ENCODE peak calls at places on chromosomes 7 and 10, in nine cellular contexts. C, S, L, Z, I, N, A, W and Y are unnamed samples.
A peak's percentile ranks its signal among the peaks of the same experiment; 100 is the strongest.

GRCh38 chr7:10724449-10724848 is 249.2 kb upstream of the PHF14 start:
- DNase-seq in C (no peak), S (no peak), L (no peak), Z (no peak), I (no peak), N (no peak), A (no peak), W (no peak), Y (no peak)

GRCh38 chr7:75991531-75992082 is 2.8 kb downstream of the TMEM120A start:
- DNase-seq in C (no peak), S (no peak), L (no peak), Z (no peak), I (no peak), N (no peak), A (no peak), W (no peak), Y (no peak)

GRCh38 chr10:103969436-103969835 is 2.5 kb downstream of the SLK start:
- DNase-seq in C (no peak), S (no peak), L (no peak), Z (no peak), I (no peak), N (no peak), A (no peak), W (no peak), Y (peak; percentile 12)

GRCh38 chr10:58488921-58489320 is 23.8 kb upstream of the BICC1 start:
- DNase-seq in C (peak; percentile 68), S (no peak), L (no peak), Z (no peak), I (no peak), N (no peak), A (no peak), W (no peak), Y (no peak)

GRCh38 chr10:101071266-101071884 is 9.6 kb downstream of the KAZALD1 start:
- DNase-seq in C (peak; percentile 76), S (no peak), L (no peak), Z (no peak), I (no peak), N (no peak), A (no peak), W (no peak), Y (no peak)

GRCh38 chr7:135914346-135914745 is 62.8 kb downstream of the MTPN start:
- DNase-seq in C (no peak), S (no peak), L (no peak), Z (no peak), I (no peak), N (no peak), A (no peak), W (no peak), Y (no peak)

GRCh38 chr7:104529567-104529966 is 201.2 kb downstream of the LHFPL3 start:
- DNase-seq in C (no peak), S (no peak), L (no peak), Z (no peak), I (no peak), N (no peak), A (no peak), W (no peak), Y (no peak)

GRCh38 chr7:17486835-17487234 is 188.4 kb downstream of the AHR start:
- DNase-seq in C (no peak), S (no peak), L (no peak), Z (no peak), I (no peak), N (no peak), A (no peak), W (no peak), Y (no peak)

GRCh38 chr7:96075510-96076349 is 246.2 kb downstream of the SLC25A13 start:
- DNase-seq in C (peak; percentile 47), S (no peak), L (peak; percentile 54), Z (peak; percentile 53), I (peak; percentile 62), N (peak; percentile 57), A (peak; percentile 43), W (peak; percentile 45), Y (peak; percentile 85)

GRCh38 chr10:15227611-15228372 is 59.3 kb upstream of the NMT2 start:
- DNase-seq in C (peak; percentile 73), S (no peak), L (no peak), Z (no peak), I (no peak), N (no peak), A (no peak), W (no peak), Y (no peak)

GRCh38 chr10:7541137-7542087 is 125.4 kb downstream of the ITIH5 start:
- DNase-seq in C (peak; percentile 66), S (no peak), L (no peak), Z (peak; percentile 49), I (no peak), N (peak; percentile 62), A (peak; percentile 6), W (no peak), Y (peak; percentile 60)

GRCh38 chr7:155289107-155289506 is 8.6 kb upstream of the INSIG1 start:
- DNase-seq in C (no peak), S (no peak), L (no peak), Z (no peak), I (peak; percentile 80), N (no peak), A (no peak), W (no peak), Y (no peak)

GRCh38 chr10:70174058-70174741 is 3.9 kb upstream of the SAR1A start:
- DNase-seq in C (peak; percentile 5), S (no peak), L (peak; percentile 50), Z (no peak), I (no peak), N (no peak), A (no peak), W (no peak), Y (no peak)

GRCh38 chr7:154744226-154744860 is 258.6 kb downstream of the PAXIP1 start:
- DNase-seq in C (no peak), S (no peak), L (no peak), Z (no peak), I (peak; percentile 46), N (peak; percentile 38), A (no peak), W (no peak), Y (peak; percentile 92)

GRCh38 chr7:1380821-1381580 is 78.3 kb downstream of the MICALL2 start:
- DNase-seq in C (no peak), S (no peak), L (no peak), Z (no peak), I (no peak), N (no peak), A (no peak), W (no peak), Y (peak; percentile 50)

GRCh38 chr10:49502358-49502757 is 36.6 kb downstream of the ERCC6 start:
- DNase-seq in C (peak; percentile 71), S (no peak), L (no peak), Z (no peak), I (no peak), N (no peak), A (no peak), W (no peak), Y (no peak)

GRCh38 chr7:90607196-90607595 is 11.1 kb downstream of the CDK14 start:
- DNase-seq in C (no peak), S (no peak), L (no peak), Z (no peak), I (no peak), N (no peak), A (no peak), W (no peak), Y (no peak)

GRCh38 chr10:80411267-80411668 is 2.9 kb downstream of the PRXL2A start:
- DNase-seq in C (no peak), S (no peak), L (no peak), Z (peak; percentile 28), I (peak; percentile 74), N (peak; percentile 56), A (no peak), W (no peak), Y (no peak)

GRCh38 chr7:150515752-150516151 is 1.1 kb downstream of the GIMAP7 start:
- DNase-seq in C (no peak), S (no peak), L (no peak), Z (no peak), I (no peak), N (no peak), A (no peak), W (no peak), Y (no peak)
- H3K4me3 ChIP-seq in C (no peak overlapping the region), S (no peak overlapping the region), L (peak overlapping the region; percentile 94), Z (peak overlapping the region; percentile 61), I (no peak overlapping the region), N (peak overlapping the region; percentile 65), A (no peak overlapping the region), W (peak overlapping the region; percentile 13), Y (no peak overlapping the region)

GRCh38 chr7:5223646-5224340 is 33.8 kb downstream of the WIPI2 start:
- DNase-seq in C (no peak), S (no peak), L (no peak), Z (no peak), I (no peak), N (no peak), A (no peak), W (no peak), Y (peak; percentile 19)
- H3K36me3 ChIP-seq in C (peaks cover 33% of the 10 kb centered on the region), S (no peaks in the 10 kb centered on the region), L (peaks cover 3% of the 10 kb centered on the region), Z (peaks cover 95% of the 10 kb centered on the region), I (peaks cover 85% of the 10 kb centered on the region), N (peaks cover 99% of the 10 kb centered on the region), A (peaks cover 67% of the 10 kb centered on the region), W (peaks cover 37% of the 10 kb centered on the region), Y (peaks cover 20% of the 10 kb centered on the region)

DNA sequence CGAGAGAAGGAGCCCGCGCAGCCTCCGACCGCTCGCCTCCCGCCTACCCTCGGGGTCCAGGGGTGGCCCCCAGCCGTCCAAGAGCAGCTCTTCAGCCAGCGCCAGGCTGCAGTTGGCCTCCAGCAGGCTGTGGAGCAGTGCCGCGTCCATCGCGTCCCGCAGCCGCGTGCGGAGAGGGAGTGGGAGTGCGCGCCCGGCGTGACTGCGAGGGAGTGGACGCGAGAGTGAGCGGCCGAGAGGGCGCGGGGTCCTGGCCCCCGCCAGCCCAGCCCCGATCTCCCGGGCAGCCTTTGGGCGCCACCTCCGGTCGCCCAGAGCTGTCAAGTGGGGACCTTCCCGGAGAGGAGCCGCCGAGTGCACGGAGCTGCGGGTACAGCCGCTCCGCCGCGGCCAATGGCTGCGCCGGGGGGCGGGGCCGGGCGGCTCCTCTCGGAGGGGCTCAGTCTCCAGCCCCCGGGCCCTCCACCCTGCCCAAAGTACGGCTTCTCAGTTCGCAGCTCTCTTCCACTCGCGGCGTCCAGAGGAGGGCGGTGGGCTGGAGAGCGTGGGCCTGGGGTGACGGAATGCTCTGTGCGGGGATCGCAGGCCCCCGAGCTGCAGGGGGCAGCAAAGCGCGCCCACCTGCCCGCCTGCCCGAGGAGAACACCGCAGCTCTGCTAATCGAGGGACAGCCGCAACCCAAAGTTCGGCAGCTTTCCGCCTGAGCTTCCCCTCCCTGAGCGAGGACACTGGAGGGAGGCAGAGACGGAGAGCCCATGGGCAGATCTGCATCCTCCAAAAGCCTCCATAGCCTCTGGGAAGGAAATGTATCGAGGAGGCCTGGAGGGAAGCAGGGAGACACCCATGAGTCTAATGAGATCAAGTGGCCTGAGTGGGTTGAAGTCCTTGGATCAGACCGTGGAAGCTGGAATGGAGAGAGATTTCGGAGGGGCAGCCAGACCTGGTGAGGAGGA is at the start of gene CRHR2:
- DNase-seq in C (no peak), S (no peak), L (peak; percentile 32), Z (peak; percentile 26), I (peak; percentile 61), N (peak; percentile 52), A (no peak), W (no peak), Y (peak; percentile 94)
- H3K4me3 ChIP-seq in C (no peak within 1 kb of the TSS), S (peak within 1 kb of the TSS; percentile 9), L (peak within 1 kb of the TSS; percentile 41), Z (peak within 1 kb of the TSS; percentile 65), I (peak within 1 kb of the TSS; percentile 57), N (peak within 1 kb of the TSS; percentile 55), A (peak within 1 kb of the TSS; percentile 5), W (peak within 1 kb of the TSS; percentile 24), Y (peak within 1 kb of the TSS; percentile 52)

DNA sequence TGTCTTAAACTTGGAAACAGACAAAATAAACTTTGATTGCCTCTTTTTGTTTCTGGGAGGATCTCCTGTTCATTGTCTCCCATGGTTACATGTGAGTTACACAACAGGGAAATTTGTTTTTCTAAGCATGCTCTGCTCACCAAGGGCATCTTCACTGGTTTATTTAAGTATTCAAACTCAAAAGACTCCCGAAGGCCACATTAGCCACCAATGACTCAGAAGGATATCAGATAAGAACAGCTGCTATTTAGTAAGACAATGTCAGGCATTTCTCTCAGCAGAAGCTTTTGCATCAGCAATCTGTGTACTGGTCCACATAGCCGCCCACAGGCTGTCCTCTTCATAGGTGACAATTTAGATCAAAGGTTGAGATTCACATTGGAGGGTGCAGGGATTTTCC is 19.3 kb downstream of the OR6B1 start:
- DNase-seq in C (peak; percentile 87), S (peak; percentile 69), L (no peak), Z (no peak), I (no peak), N (no peak), A (peak; percentile 99), W (no peak), Y (no peak)
- H3K36me3 ChIP-seq in C (no peaks in the 10 kb centered on the region), S (no peaks in the 10 kb centered on the region), L (no peaks in the 10 kb centered on the region), Z (no peaks in the 10 kb centered on the region), I (no peaks in the 10 kb centered on the region), N (no peaks in the 10 kb centered on the region), A (no peaks in the 10 kb centered on the region), W (no peaks in the 10 kb centered on the region), Y (no peaks in the 10 kb centered on the region)